ENCODE peak calls at places on chromosomes 16 and 17, in four cellular contexts. H is T-helper 1 cell; T is iPS-NIHi11; V is activated T-helper 1 cell treated with anti-CD3 and anti-CD28 coated beads, Interleukin-2, amount 50 U/mL, for 16 hours. W is an unnamed sample.

GRCh38 chr16:80525420-80525819 is 15.4 kb upstream of the DYNLRB2 start:
- DNase-seq in H (no peak), T (no peak), V (no peak), W (no peak)

GRCh38 chr16:1784977-1785845 is 2.5 kb downstream of the NUBP2 start:
- DNase-seq in H (no peak), T (no peak), V (no peak), W (no peak)

GRCh38 chr17:27545562-27546229 is 85.3 kb upstream of the LGALS9 start:
- DNase-seq in H (no peak), T (no peak), V (no peak), W (no peak)

GRCh38 chr17:1732241-1733046 is 7.9 kb downstream of the WDR81 start:
- DNase-seq in H (no peak), T (peak; percentile 10), V (no peak), W (no peak)

GRCh38 chr17:21262259-21262993 is 9.2 kb upstream of the NATD1 start:
- DNase-seq in H (no peak), T (no peak), V (no peak), W (no peak)

GRCh38 chr17:78921437-78921971 is 3.7 kb downstream of the TIMP2 start:
- DNase-seq in H (no peak), T (no peak), V (no peak), W (no peak)

GRCh38 chr17:16486373-16487250 is 5.4 kb downstream of the LRRC75A start:
- DNase-seq in H (no peak), T (peak; percentile 61), V (no peak), W (no peak)

GRCh38 chr16:57013268-57013667 is 23.9 kb downstream of the NLRC5 start:
- DNase-seq in H (no peak), T (no peak), V (no peak), W (no peak)

GRCh38 chr16:80938035-80938927 is 68.4 kb downstream of the CMC2 start:
- DNase-seq in H (no peak), T (peak; percentile 59), V (no peak), W (no peak)

GRCh38 chr17:76529224-76529642 is 8.3 kb downstream of the CYGB start:
- DNase-seq in H (no peak), T (no peak), V (no peak), W (no peak)

GRCh38 chr16:49754495-49755290 is 101.2 kb downstream of the ZNF423 start:
- DNase-seq in H (no peak), T (peak; percentile 75), V (no peak), W (no peak)

GRCh38 chr16:88534731-88535141 is 35.5 kb upstream of the ZC3H18 start:
- DNase-seq in H (peak; percentile 25), T (peak; percentile 73), V (no peak), W (no peak)

GRCh38 chr17:72618018-72618509 is 474.4 kb downstream of the SLC39A11 start:
- DNase-seq in H (peak; percentile 13), T (no peak), V (no peak), W (no peak)

GRCh38 chr17:74297941-74298340 is 23.9 kb downstream of the DNAI2 start:
- DNase-seq in H (no peak), T (no peak), V (no peak), W (no peak)

GRCh38 chr17:51128089-51128488 is 7.4 kb upstream of the SPAG9 start:
- DNase-seq in H (no peak), T (no peak), V (no peak), W (no peak)

GRCh38 chr16:27974896-27975540 is 88.5 kb downstream of the GSG1L start:
- DNase-seq in H (no peak), T (no peak), V (no peak), W (no peak)

GRCh38 chr16:85141491-85142128 is 29.3 kb upstream of the CIBAR2 start:
- DNase-seq in H (no peak), T (no peak), V (no peak), W (no peak)

GRCh38 chr17:39950871-39951348 is 11.9 kb upstream of the GSDMA start:
- DNase-seq in H (no peak), T (no peak), V (no peak), W (no peak)

GRCh38 chr17:16925461-16926060 is 46.4 kb downstream of the TNFRSF13B start:
- DNase-seq in H (no peak), T (no peak), V (no peak), W (no peak)

GRCh38 chr16:10321407-10322397 is 64.2 kb upstream of the ATF7IP2 start:
- DNase-seq in H (no peak), T (no peak), V (no peak), W (no peak)

GRCh38 chr16:85607331-85607765 is 5.8 kb upstream of the GSE1 start:
- DNase-seq in H (no peak), T (no peak), V (no peak), W (no peak)

GRCh38 chr16:4290236-4290830 is 17.5 kb upstream of the TFAP4 start:
- DNase-seq in H (no peak), T (no peak), V (no peak), W (no peak)

GRCh38 chr17:29505826-29506225 is 61.0 kb downstream of the ABHD15 start:
- DNase-seq in H (no peak), T (no peak), V (no peak), W (no peak)

W was measured in central memory CD8-positive, alpha-beta T cell.